ENCODE peak calls at places on chromosome 10, in seven cellular contexts. C is AG09309, S is SK-N-SH, L is nephron progenitor cell, T is GM13976, D is B cell, V is hepatocyte. P is an unnamed sample.

GRCh38 chr10:95312264-95312663 is 21.5 kb upstream of the PDLIM1 start:
- DNase-seq in C (no peak), S (no peak), L (no peak), T (no peak), D (no peak), V (no peak), P (no peak)

GRCh38 chr10:66284621-66285020 is 641.2 kb upstream of the LRRTM3 start:
- DNase-seq in C (no peak), S (no peak), L (no peak), T (no peak), D (no peak), V (no peak), P (no peak)

GRCh38 chr10:1488970-1489548 is 248.3 kb downstream of the ADARB2 start:
- DNase-seq in C (no peak), S (no peak), L (no peak), T (peak), D (peak), V (no peak), P (peak)

GRCh38 chr10:85916999-85917573 is 449.5 kb downstream of the GRID1 start:
- DNase-seq in C (no peak), S (peak), L (no peak), T (no peak), D (no peak), V (no peak), P (no peak)

GRCh38 chr10:86401588-86402282 is 35.1 kb upstream of the GRID1 start:
- DNase-seq in C (no peak), S (peak), L (peak), T (peak), D (no peak), V (peak), P (no peak)

GRCh38 chr10:24310104-24310503 is 101.2 kb downstream of the KIAA1217 start:
- DNase-seq in C (no peak), S (no peak), L (no peak), T (no peak), D (no peak), V (no peak), P (no peak)

GRCh38 chr10:121155742-121156141 is 304.6 kb downstream of the WDR11 start:
- DNase-seq in C (no peak), S (no peak), L (no peak), T (no peak), D (no peak), V (peak), P (no peak)

GRCh38 chr10:14459670-14460069 is 128.9 kb upstream of the FRMD4A start:
- DNase-seq in C (no peak), S (no peak), L (no peak), T (no peak), D (no peak), V (no peak), P (no peak)

GRCh38 chr10:23196201-23196600 is 4.1 kb downstream of the PTF1A start:
- DNase-seq in C (no peak), S (no peak), L (no peak), T (no peak), D (no peak), V (no peak), P (no peak)

GRCh38 chr10:122286872-122287271 is 15.8 kb downstream of the BTBD16 start:
- DNase-seq in C (peak), S (no peak), L (peak), T (no peak), D (no peak), V (peak), P (no peak)

GRCh38 chr10:69353981-69354635 is 62.6 kb downstream of the TACR2 start:
- DNase-seq in C (no peak), S (no peak), L (no peak), T (no peak), D (no peak), V (no peak), P (no peak)

GRCh38 chr10:102384053-102384452 is 11.5 kb upstream of the NFKB2 start:
- DNase-seq in C (no peak), S (no peak), L (no peak), T (no peak), D (no peak), V (no peak), P (no peak)

GRCh38 chr10:121579656-121580055 is 18.6 kb downstream of the FGFR2 start:
- DNase-seq in C (no peak), S (no peak), L (no peak), T (no peak), D (no peak), V (peak), P (no peak)

GRCh38 chr10:34434119-34434594 is 380.9 kb downstream of the PARD3 start:
- DNase-seq in C (peak), S (no peak), L (no peak), T (no peak), D (no peak), V (peak), P (no peak)

GRCh38 chr10:8055420-8056349 is 1.2 kb downstream of the GATA3 start:
- DNase-seq in C (no peak), S (no peak), L (peak), T (no peak), D (peak), V (peak), P (no peak)

GRCh38 chr10:83987216-83987615 is 152.1 kb upstream of the GHITM start:
- DNase-seq in C (no peak), S (no peak), L (no peak), T (no peak), D (no peak), V (no peak), P (no peak)

GRCh38 chr10:86086418-86086817 is 280.2 kb downstream of the GRID1 start:
- DNase-seq in C (no peak), S (no peak), L (no peak), T (no peak), D (no peak), V (no peak), P (no peak)

GRCh38 chr10:132229096-132229495 is 42.3 kb downstream of the DPYSL4 start:
- DNase-seq in C (no peak), S (no peak), L (no peak), T (no peak), D (no peak), V (no peak), P (no peak)
- TF ChIP-seq CTCF in C (no peak), S (no peak), L (no peak), T (no peak), D (no peak), V (no peak), P (no peak)

DNA sequence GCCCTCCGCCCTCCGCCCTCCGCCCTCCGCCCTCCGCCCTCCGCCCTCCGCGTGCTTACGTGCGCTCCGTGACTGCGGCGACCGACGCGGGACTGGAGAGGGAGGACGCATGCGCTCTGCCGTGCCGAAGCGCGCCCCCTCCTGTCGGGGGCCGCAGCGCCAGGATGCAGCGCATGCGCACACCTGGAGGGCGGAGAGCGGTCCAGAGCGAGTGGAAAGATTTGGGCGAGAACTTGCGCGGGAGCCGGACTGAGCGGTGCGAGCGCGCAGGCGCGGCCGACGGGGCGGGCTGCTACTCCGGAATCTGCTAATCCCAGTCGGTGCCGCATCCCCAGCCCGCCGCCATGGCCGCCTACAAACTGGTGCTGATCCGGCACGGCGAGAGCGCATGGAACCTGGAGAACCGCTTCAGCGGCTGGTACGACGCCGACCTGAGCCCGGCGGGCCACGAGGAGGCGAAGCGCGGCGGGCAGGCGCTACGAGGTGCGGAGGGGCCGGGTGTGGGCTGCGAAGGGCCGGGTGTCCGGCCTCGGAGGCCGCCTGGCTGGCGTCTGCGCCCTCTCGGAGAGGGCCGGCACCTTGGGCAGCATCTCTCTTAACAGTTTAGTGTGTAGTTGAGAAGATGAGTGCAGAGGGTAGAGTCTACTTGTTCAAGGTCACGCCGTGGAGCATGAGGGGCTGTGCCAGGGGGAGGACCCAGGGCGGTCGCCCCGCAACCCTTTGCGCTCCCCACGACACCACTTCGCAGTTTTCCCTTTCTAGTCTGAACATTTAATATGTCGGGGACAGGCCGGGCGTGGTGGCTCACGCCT is at the start of gene PGAM1:
- DNase-seq in C (peak), S (peak), L (peak), T (peak), D (peak), V (peak), P (peak)
- TF ChIP-seq CTCF in C (peak), S (peak), L (peak), T (peak), D (peak), V (peak), P (peak)

DNA sequence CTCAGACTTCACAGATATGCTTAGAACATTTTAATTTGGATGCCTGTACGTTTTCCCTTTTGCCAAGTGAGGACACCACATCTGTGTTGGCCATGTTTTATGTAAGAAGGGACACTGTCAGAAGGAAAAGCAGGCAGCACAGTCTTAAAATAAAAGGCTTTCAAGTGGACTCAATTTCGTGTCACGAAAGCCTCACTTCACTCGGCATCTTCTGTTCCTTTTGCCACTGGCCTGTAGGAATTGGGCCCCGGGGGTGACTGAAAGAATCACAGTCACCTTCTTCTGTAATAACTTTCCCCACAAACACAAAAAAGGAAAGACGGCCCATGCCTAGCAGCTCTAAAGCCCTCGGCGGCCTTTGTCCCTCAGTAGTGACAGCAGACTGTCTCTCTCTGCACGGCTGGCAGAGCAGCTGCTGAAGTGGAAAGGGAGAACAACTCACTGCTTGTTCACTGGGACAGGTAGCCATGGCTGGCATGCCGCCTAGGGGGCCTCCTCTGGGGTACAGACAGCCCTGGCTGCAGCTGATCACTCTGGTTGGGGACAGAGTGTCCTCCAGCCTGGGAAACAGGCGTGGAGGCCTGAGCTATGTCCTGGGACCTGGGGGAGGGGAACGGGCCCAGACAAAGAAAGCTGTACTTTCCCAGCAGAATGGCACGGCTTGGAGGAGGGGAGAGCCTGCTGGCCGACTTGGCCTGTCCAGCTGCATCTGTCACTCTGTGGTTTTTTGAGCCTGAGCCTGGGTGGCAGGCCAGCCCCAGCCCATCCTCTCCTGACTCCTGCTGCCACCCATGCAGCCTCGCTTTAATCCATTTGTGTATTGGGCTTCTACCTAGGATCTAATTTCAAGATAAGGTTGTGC is 4.4 kb downstream of the RASSF4 start:
- DNase-seq in C (no peak), S (no peak), L (peak), T (peak), D (no peak), V (peak), P (no peak)
- TF ChIP-seq CTCF in C (no peak), S (no peak), L (peak), T (no peak), D (no peak), V (no peak), P (no peak)

DNA sequence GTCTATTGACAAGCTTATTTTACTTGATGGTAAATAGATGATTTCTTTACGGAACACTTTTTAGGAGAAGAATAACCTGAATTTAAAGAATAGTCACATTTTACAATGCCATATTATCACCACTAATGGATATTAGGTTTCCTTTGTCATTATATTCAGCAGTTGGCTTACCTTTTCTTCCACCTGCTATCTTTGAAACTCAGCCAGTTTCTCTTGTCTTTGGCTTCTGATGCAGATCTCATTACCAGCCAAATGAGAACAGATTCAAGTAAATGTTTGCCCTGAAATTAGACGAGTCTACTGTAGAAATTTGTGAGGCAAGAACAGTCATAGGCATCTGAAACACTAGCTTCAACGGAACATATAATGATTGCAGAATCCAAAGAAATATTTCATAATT is 85.5 kb upstream of the OIT3 start:
- DNase-seq in C (no peak), S (no peak), L (no peak), T (no peak), D (no peak), V (no peak), P (no peak)
- TF ChIP-seq CTCF in C (no peak), S (no peak), L (no peak), T (no peak), D (no peak), V (no peak), P (no peak)

GRCh38 chr10:72041491-72041890 is 46.9 kb downstream of the SPOCK2 start:
- DNase-seq in C (no peak), S (no peak), L (no peak), T (no peak), D (no peak), V (no peak), P (no peak)

GRCh38 chr10:72045586-72045985 is 42.8 kb downstream of the SPOCK2 start:
- DNase-seq in C (no peak), S (no peak), L (no peak), T (no peak), D (no peak), V (no peak), P (no peak)

GRCh38 chr10:72043016-72043834 is 45.1 kb downstream of the SPOCK2 start:
- DNase-seq in C (no peak), S (no peak), L (no peak), T (no peak), D (no peak), V (no peak), P (no peak)

GRCh38 chr10:72048450-72049124 is 39.8 kb downstream of the SPOCK2 start:
- DNase-seq in C (peak), S (peak), L (peak), T (peak), D (peak), V (peak), P (peak)

GRCh38 chr10:72044417-72045041 is 43.8 kb downstream of the SPOCK2 start:
- DNase-seq in C (no peak), S (peak), L (no peak), T (no peak), D (no peak), V (peak), P (no peak)
- TF ChIP-seq CTCF in C (peak), S (peak), L (no peak), T (no peak), D (no peak), V (peak), P (no peak)

GRCh38 chr10:124530215-124530665 is 68.6 kb downstream of the LHPP start:
- DNase-seq in C (peak), S (peak), L (peak), T (peak), D (peak), V (peak), P (peak)

GRCh38 chr10:124530816-124531215 is 69.2 kb downstream of the LHPP start:
- DNase-seq in C (no peak), S (no peak), L (no peak), T (no peak), D (no peak), V (no peak), P (no peak)

GRCh38 chr10:124532788-124533187 is 71.2 kb downstream of the LHPP start:
- DNase-seq in C (no peak), S (no peak), L (no peak), T (no peak), D (no peak), V (no peak), P (no peak)

GRCh38 chr10:124533266-124533665 is 71.6 kb downstream of the LHPP start:
- DNase-seq in C (no peak), S (no peak), L (no peak), T (no peak), D (no peak), V (no peak), P (no peak)

DNA sequence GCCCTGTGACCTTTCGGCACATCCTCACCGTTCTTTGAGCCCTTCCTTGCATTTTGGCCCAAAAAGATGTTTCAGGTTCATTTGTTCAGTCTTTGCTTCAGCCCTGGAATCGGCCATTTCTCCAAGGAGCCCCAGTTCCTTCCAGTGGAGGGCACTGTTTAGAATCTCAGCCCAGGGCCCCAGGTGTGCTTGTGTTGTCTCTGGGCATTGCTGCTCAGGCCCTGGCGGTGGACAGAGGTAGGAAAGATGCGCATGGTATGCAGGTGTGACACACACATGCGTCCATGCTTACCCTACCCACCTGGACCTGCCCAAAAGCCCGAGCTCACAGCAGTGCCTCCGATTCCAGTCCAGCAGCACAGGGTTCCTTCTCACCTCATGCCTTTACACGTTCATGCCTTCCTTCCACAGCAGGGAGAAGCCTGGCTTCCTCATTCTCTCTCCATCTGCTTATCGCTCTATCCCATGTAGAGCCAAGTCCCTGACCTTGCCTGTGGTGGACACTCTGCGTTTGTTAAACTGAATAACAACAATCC is 70.6 kb downstream of the LHPP start:
- DNase-seq in C (no peak), S (no peak), L (peak), T (no peak), D (no peak), V (peak), P (no peak)
- TF ChIP-seq CTCF in C (peak), S (peak), L (peak), T (no peak), D (peak), V (peak), P (peak)

GRCh38 chr10:21533577-21534475 is at the start of gene MLLT10:
- DNase-seq in C (peak), S (peak), L (peak), T (peak), D (peak), V (peak), P (peak)
- TF ChIP-seq CTCF in C (peak), S (peak), L (no peak), T (no peak), D (no peak), V (no peak), P (no peak)

DNA sequence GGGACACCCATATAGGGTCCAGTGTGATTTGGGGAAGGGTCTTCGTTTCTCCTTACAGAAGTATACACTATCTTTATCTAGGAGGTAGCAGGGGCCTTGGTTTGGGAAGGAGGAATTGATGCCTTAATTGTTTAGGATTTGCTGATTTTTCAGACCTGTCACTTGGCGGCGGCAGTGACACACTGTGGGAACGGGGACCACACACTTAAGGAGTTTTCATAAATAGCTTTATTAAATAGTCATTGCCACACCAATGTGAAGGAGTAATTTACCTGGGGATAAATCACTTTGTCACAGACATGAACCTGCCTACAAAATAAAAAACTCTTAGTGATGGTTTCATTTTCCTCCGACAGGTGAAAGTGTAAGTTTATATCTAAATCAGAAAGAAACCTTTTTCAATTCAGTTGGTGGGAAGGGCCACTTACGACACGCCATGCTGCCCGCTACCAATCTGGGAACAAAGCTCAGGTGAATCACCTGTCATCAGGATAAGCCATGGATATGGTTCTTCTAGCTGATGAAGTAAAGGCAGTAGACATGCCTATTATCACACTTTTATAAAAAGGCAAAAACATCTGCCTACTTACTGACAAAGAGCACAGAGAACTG is 12.3 kb upstream of the ENO4 start:
- DNase-seq in C (no peak), S (no peak), L (no peak), T (no peak), D (no peak), V (no peak), P (no peak)
- TF ChIP-seq CTCF in C (peak), S (peak), L (no peak), T (no peak), D (no peak), V (peak), P (no peak)

DNA sequence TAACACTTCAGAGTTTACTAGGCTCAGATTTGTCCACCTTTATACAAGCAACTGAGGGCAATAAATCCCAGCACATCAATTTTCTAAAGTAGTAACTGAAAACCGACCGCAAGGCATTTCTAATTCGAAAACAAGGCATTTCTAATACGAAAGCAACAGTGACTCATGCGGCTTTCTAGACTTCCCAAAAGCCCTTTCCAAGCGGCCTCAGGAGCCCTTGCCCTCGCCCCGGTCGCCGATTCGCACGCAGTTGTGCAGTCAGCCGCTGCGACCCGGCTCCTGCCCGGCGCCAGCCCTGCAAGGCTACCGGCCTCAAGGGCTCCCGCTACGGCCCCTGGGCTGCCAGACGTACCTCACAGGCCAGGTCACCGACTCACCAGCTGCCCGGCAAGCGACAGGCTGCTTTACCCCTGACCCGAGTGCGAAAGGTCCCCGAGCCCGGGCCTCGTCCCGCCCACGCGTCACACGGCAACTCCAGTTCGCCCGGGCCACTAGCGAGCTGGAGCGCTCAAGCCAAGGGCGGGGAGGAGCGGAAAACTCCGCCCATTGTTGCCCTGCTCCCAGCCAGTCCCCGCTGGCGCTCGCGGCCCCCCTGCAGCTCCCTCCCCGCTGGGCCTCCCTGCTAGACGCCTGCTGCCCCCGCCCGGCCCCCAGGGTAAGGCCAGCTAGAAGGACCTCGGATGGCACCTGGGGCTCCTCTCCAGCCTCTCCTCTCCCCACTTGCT is 7.3 kb downstream of the NCOA4 start:
- DNase-seq in C (peak), S (peak), L (peak), T (peak), D (peak), V (peak), P (peak)
- TF ChIP-seq CTCF in C (peak), S (peak), L (peak), T (peak), D (no peak), V (peak), P (no peak)